ENCODE peak calls at places on chromosomes 16 and 17, in four cellular contexts. Q is AG04450, C is bronchial epithelial cell, L is PC-9. Y is an unnamed sample.

GRCh38 chr17:71600137-71600789 is 520.6 kb upstream of the SOX9 start:
- DNase-seq in Q (no peak), C (no peak), L (no peak), Y (no peak)

GRCh38 chr16:18839555-18839954 is 38.2 kb upstream of the ARL6IP1 start:
- DNase-seq in Q (no peak), C (peak; percentile 86), L (peak; percentile 42), Y (no peak)

GRCh38 chr17:82351713-82352488 is 7.1 kb upstream of the TEX19 start:
- DNase-seq in Q (peak; percentile 81), C (peak; percentile 71), L (peak; percentile 78), Y (peak; percentile 66)

GRCh38 chr17:75845933-75846700 is 1.9 kb upstream of the UNC13D start:
- DNase-seq in Q (no peak), C (no peak), L (peak; percentile 84), Y (no peak)

GRCh38 chr17:12545877-12546513 is 119.7 kb upstream of the MYOCD start:
- DNase-seq in Q (no peak), C (peak; percentile 67), L (peak; percentile 7), Y (peak; percentile 8)

GRCh38 chr17:83064732-83065659 is 14.4 kb upstream of the METRNL start:
- DNase-seq in Q (no peak), C (peak; percentile 58), L (peak; percentile 67), Y (no peak)

GRCh38 chr16:57252148-57252721 is 7.2 kb downstream of the ARL2BP start:
- DNase-seq in Q (no peak), C (no peak), L (no peak), Y (no peak)

GRCh38 chr17:71793550-71793949 is 327.3 kb upstream of the SOX9 start:
- DNase-seq in Q (no peak), C (no peak), L (no peak), Y (no peak)

GRCh38 chr17:7634384-7634783 is 4.4 kb downstream of the SHBG start:
- DNase-seq in Q (no peak), C (no peak), L (peak; percentile 34), Y (no peak)

GRCh38 chr16:84886536-84887090 is 66.8 kb downstream of the CRISPLD2 start:
- DNase-seq in Q (no peak), C (no peak), L (no peak), Y (no peak)

GRCh38 chr17:1713878-1714487 is 3.8 kb upstream of the TLCD2 start:
- DNase-seq in Q (no peak), C (peak; percentile 41), L (peak; percentile 57), Y (no peak)

GRCh38 chr16:9015489-9015888 is 51.8 kb upstream of the USP7 start:
- DNase-seq in Q (no peak), C (no peak), L (no peak), Y (no peak)

GRCh38 chr16:85650864-85651811 is 37.6 kb downstream of the GINS2 start:
- DNase-seq in Q (no peak), C (no peak), L (no peak), Y (no peak)

GRCh38 chr17:77356109-77356689 is 215.4 kb downstream of the SEC14L1 start:
- DNase-seq in Q (no peak), C (peak; percentile 35), L (no peak), Y (no peak)

GRCh38 chr16:84618428-84619102 is 687 bp upstream of the COTL1 start:
- DNase-seq in Q (peak; percentile 90), C (peak; percentile 97), L (peak; percentile 86), Y (no peak)

GRCh38 chr17:65559802-65560627 is 1.4 kb downstream of the AXIN2 start:
- DNase-seq in Q (no peak), C (no peak), L (no peak), Y (peak; percentile 24)

GRCh38 chr17:55833311-55833710 is 82.5 kb downstream of the PCTP start:
- DNase-seq in Q (no peak), C (no peak), L (no peak), Y (no peak)

GRCh38 chr16:66446737-66447136 is 19.6 kb downstream of the BEAN1 start:
- DNase-seq in Q (no peak), C (peak; percentile 15), L (peak; percentile 21), Y (no peak)

GRCh38 chr16:70646260-70647241 is at the start of gene IL34:
- DNase-seq in Q (no peak), C (no peak), L (no peak), Y (no peak)

GRCh38 chr16:66502020-66502913 is 47.7 kb downstream of the TK2 start:
- DNase-seq in Q (no peak), C (no peak), L (no peak), Y (no peak)

GRCh38 chr16:1961651-1962067 is 2.3 kb downstream of the NDUFB10 start:
- DNase-seq in Q (no peak), C (no peak), L (no peak), Y (no peak)
- H3K4me3 ChIP-seq in Q (no peak overlapping the region), C (no peak overlapping the region), L (peak overlapping the region; percentile 39), Y (no peak overlapping the region)

DNA sequence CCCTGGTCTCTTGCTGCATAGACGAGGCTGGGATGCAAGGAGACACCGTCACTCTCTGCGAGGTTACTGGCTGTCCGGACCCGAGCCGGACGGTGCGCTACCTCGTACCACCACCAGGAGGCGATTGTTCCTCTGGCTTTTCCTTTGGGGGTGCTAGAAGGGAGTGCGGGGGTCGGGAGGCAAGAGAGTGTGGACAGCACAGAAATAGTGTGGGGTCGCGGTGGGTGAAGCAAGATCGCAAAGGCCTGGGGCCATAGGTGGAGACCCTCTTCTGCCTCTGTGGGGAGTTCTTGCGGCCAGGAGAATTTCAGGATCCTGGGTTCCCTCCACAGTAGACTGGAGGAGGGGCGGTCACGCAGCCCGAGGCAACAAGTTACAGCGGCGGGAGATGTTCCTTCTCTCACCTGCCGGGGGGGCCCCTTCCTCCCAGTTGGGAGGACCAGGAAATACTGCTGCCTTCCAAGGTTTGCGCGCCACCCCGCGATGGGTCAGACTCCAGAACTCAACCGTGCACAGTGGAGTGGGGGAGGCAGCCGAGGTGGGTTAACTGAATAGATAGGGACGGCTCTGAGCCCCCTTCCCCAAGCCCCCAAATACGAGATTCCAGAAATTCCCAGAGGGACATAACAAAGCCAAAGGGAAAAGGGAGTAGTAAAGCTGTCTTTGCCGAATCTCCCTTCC is 6.9 kb downstream of the PHOSPHO1 start:
- DNase-seq in Q (no peak), C (no peak), L (peak; percentile 55), Y (peak; percentile 44)
- H3K4me3 ChIP-seq in Q (no peak overlapping the region), C (no peak overlapping the region), L (peak overlapping the region; percentile 29), Y (peak overlapping the region; percentile 48)

GRCh38 chr17:3750926-3751325 is 27.2 kb downstream of the HASPIN start:
- DNase-seq in Q (no peak), C (no peak), L (no peak), Y (peak; percentile 42)

GRCh38 chr17:3754066-3754457 is 30.4 kb downstream of the HASPIN start:
- DNase-seq in Q (no peak), C (no peak), L (no peak), Y (peak; percentile 10)

GRCh38 chr17:3755335-3756030 is 31.8 kb downstream of the HASPIN start:
- DNase-seq in Q (no peak), C (peak; percentile 10), L (peak; percentile 34), Y (no peak)

GRCh38 chr17:3751836-3752235 is 28.1 kb downstream of the HASPIN start:
- DNase-seq in Q (no peak), C (no peak), L (no peak), Y (no peak)

DNA sequence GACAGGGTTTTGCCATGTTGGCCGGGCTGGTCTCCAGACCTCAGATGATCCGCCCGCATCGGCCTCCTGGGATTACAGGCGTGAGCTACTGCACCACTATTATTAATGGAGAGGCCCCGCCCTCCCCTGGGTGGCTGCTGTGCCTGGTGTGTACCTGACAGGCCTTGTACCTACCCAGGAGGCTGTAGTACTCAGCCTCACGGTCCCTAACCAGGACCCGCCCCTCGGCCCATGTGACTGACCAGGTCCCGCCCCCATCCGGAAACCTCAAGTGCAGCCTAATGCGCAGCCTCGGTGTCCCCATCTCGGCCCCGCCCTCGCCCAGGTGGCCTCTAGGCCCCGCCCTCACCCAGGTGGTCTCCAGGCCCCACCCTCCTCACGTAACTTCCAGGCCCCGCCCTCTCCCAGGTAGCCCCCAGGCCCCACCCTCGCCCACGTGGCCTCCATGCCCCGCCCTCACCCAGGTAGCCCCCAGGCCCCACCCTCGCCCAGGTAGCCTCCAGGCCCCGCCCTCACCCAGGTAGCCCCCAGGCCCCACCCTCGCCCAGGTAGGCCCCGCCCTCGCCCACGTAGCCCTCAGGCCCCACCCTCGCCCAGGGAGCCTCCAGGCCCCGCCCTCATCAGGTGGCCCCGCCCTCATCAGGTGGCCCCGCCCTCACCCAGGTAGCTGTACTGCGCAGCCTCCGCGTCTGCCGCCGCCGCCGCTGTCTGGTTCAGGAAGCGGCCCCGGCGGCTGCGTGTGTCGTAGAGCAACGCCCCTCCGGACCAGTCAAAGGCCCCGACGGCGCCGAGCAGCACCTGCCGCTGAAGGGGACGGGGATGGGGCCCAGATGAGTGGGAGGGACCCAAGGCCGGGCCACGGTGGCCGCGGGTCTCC is 31.0 kb downstream of the HASPIN start:
- DNase-seq in Q (no peak), C (peak; percentile 93), L (peak; percentile 100), Y (peak; percentile 88)
- H3K4me3 ChIP-seq in Q (no peak overlapping the region), C (peak overlapping the region; percentile 80), L (peak overlapping the region; percentile 94), Y (no peak overlapping the region)

GRCh38 chr17:17840751-17841591 is 4.2 kb upstream of the SREBF1 start:
- DNase-seq in Q (no peak), C (peak; percentile 90), L (peak; percentile 57), Y (no peak)
- H3K4me3 ChIP-seq in Q (peak overlapping the region; percentile 58), C (no peak overlapping the region), L (peak overlapping the region; percentile 43), Y (no peak overlapping the region)

GRCh38 chr17:50558955-50559614 is 1.4 kb upstream of the CACNA1G start:
- DNase-seq in Q (no peak), C (no peak), L (no peak), Y (no peak)
- H3K4me3 ChIP-seq in Q (no peak overlapping the region), C (no peak overlapping the region), L (no peak overlapping the region), Y (peak overlapping the region; percentile 26)

GRCh38 chr16:89562939-89563338 is 2.5 kb downstream of the RPL13 start:
- DNase-seq in Q (no peak), C (no peak), L (no peak), Y (no peak)
- H3K4me3 ChIP-seq in Q (no peak overlapping the region), C (no peak overlapping the region), L (peak overlapping the region; percentile 92), Y (no peak overlapping the region)

GRCh38 chr16:29860218-29860617 is 2.8 kb downstream of the CDIPT start:
- DNase-seq in Q (no peak), C (no peak), L (no peak), Y (no peak)
- H3K4me3 ChIP-seq in Q (no peak overlapping the region), C (no peak overlapping the region), L (no peak overlapping the region), Y (no peak overlapping the region)

DNA sequence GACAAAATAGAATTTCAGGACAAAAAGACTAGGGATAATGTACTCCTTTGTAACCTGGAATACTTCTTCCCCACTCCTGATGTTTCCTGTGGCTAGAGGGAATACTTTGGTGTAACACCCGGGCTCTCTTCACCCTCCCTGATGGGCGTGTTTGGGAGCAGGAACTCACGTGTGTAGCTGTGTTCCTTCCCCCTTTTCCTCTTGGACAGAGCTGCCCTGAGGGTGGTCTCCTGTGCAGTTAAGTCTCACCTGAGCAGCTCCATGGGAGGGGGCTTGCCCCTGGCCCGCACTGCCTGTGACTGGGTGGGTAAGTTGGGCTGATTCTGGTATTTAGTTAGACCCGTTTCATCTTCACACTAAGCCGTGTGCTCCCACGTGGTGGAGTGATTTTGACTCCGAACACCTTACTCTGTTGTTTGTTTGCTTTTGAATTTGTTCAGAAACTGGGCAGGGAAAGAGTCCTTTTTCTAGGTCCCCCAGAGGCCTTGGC is 87.9 kb downstream of the OR1D5 start:
- DNase-seq in Q (no peak), C (peak; percentile 35), L (no peak), Y (no peak)
- H3K4me3 ChIP-seq in Q (no peak overlapping the region), C (peak overlapping the region; percentile 35), L (peak overlapping the region; percentile 69), Y (no peak overlapping the region)

Y was measured in CD4-positive, CD25-positive, alpha-beta regulatory T cell.